ENCODE peak calls at places on chromosomes 16 and 17, in seven cellular contexts. J is activated CD4-positive, alpha-beta memory T cell treated with anti-CD3 and anti-CD28 coated beads for 36 hours; T is 8988T; Q is body of pancreas; X is Daoy; O is SK-MEL-5; L is NCI-H2171. D is an unnamed sample.

GRCh38 chr17:413706-414440 is 61.3 kb upstream of the RPH3AL start:
- DNase-seq in J (peak), T (no peak), Q (no peak), X (no peak), O (no peak), L (no peak), D (no peak)

GRCh38 chr17:79915850-79916430 is 76.7 kb upstream of the CBX4 start:
- DNase-seq in J (peak), T (peak), Q (peak), X (peak), O (peak), L (no peak), D (peak)

GRCh38 chr17:67624886-67625656 is 92.7 kb upstream of the NOL11 start:
- DNase-seq in J (no peak), T (no peak), Q (peak), X (peak), O (no peak), L (peak), D (no peak)

GRCh38 chr16:85275533-85276249 is 163.4 kb upstream of the CIBAR2 start:
- DNase-seq in J (peak), T (peak), Q (peak), X (peak), O (peak), L (peak), D (peak)

GRCh38 chr17:17104494-17104893 is 62.2 kb downstream of the MPRIP start:
- DNase-seq in J (no peak), T (no peak), Q (peak), X (no peak), O (no peak), L (no peak), D (no peak)

GRCh38 chr16:51445250-51445649 is 294.2 kb upstream of the SALL1 start:
- DNase-seq in J (no peak), T (no peak), Q (no peak), X (no peak), O (no peak), L (no peak), D (no peak)

GRCh38 chr16:78520470-78520869 is 421.0 kb downstream of the WWOX start:
- DNase-seq in J (no peak), T (no peak), Q (no peak), X (no peak), O (no peak), L (no peak), D (no peak)

GRCh38 chr16:46783800-46784199 is 35.7 kb upstream of the MYLK3 start:
- DNase-seq in J (no peak), T (no peak), Q (no peak), X (no peak), O (no peak), L (no peak), D (no peak)

GRCh38 chr17:58007781-58008706 is 998 bp upstream of the SRSF1 start:
- DNase-seq in J (peak), T (no peak), Q (no peak), X (no peak), O (no peak), L (no peak), D (no peak)

GRCh38 chr17:50265690-50266306 is 8.5 kb upstream of the TMEM92 start:
- DNase-seq in J (no peak), T (no peak), Q (no peak), X (peak), O (no peak), L (no peak), D (no peak)

GRCh38 chr17:79000396-79001189 is 9.0 kb downstream of the CANT1 start:
- DNase-seq in J (no peak), T (no peak), Q (no peak), X (no peak), O (no peak), L (peak), D (no peak)

GRCh38 chr17:78904371-78904770 is 1.4 kb upstream of the CEP295NL start:
- DNase-seq in J (no peak), T (no peak), Q (no peak), X (no peak), O (no peak), L (no peak), D (no peak)

GRCh38 chr16:81238296-81239011 is at the start of gene BCO1:
- DNase-seq in J (no peak), T (no peak), Q (peak), X (peak), O (peak), L (peak), D (no peak)

GRCh38 chr16:12341966-12342365 is 365.4 kb downstream of the SNX29 start:
- DNase-seq in J (no peak), T (no peak), Q (no peak), X (peak), O (no peak), L (no peak), D (no peak)

GRCh38 chr16:50908468-50908867 is 166.6 kb downstream of the CYLD start:
- DNase-seq in J (no peak), T (no peak), Q (no peak), X (no peak), O (no peak), L (no peak), D (no peak)

GRCh38 chr17:42760652-42761581 is at the start of gene RAMP2:
- DNase-seq in J (no peak), T (no peak), Q (no peak), X (peak), O (no peak), L (peak), D (no peak)

GRCh38 chr17:55334285-55334684 is 69.5 kb downstream of the HLF start:
- DNase-seq in J (no peak), T (no peak), Q (no peak), X (peak), O (no peak), L (no peak), D (no peak)

GRCh38 chr16:58009856-58010416 is 8.7 kb downstream of the USB1 start:
- DNase-seq in J (no peak), T (no peak), Q (no peak), X (no peak), O (no peak), L (no peak), D (no peak)

GRCh38 chr17:16934836-16935235 is 37.1 kb downstream of the TNFRSF13B start:
- DNase-seq in J (no peak), T (no peak), Q (no peak), X (no peak), O (no peak), L (no peak), D (no peak)

GRCh38 chr17:17348872-17349723 is 45.9 kb downstream of the NT5M start:
- DNase-seq in J (no peak), T (no peak), Q (no peak), X (no peak), O (no peak), L (no peak), D (no peak)

GRCh38 chr16:75486014-75486404 is 9.2 kb downstream of the CHST6 start:
- DNase-seq in J (no peak), T (no peak), Q (peak), X (no peak), O (no peak), L (peak), D (no peak)

GRCh38 chr17:37506678-37507077 is 17.0 kb downstream of the DUSP14 start:
- DNase-seq in J (peak), T (no peak), Q (no peak), X (peak), O (peak), L (no peak), D (no peak)

GRCh38 chr17:49874911-49875310 is 27.0 kb upstream of the TAC4 start:
- DNase-seq in J (no peak), T (no peak), Q (no peak), X (no peak), O (no peak), L (no peak), D (no peak)

GRCh38 chr16:54194008-54194731 is 92.4 kb downstream of the IRX3 start:
- DNase-seq in J (no peak), T (no peak), Q (peak), X (peak), O (peak), L (peak), D (no peak)

GRCh38 chr17:56131431-56131830 is 21.8 kb upstream of the ANKFN1 start:
- DNase-seq in J (no peak), T (no peak), Q (no peak), X (no peak), O (no peak), L (no peak), D (no peak)

GRCh38 chr16:1998852-1999801 is 9.4 kb downstream of the SYNGR3 start:
- DNase-seq in J (no peak), T (no peak), Q (no peak), X (no peak), O (no peak), L (no peak), D (no peak)

GRCh38 chr17:74780443-74781238 is 4.5 kb upstream of the NAT9 start:
- DNase-seq in J (peak), T (peak), Q (no peak), X (peak), O (peak), L (no peak), D (peak)

GRCh38 chr17:26792486-26792885 is 501.4 kb upstream of the WSB1 start:
- DNase-seq in J (no peak), T (no peak), Q (no peak), X (no peak), O (no peak), L (no peak), D (no peak)

GRCh38 chr17:71959129-71959528 is 161.7 kb upstream of the SOX9 start:
- DNase-seq in J (no peak), T (no peak), Q (no peak), X (no peak), O (peak), L (no peak), D (no peak)

GRCh38 chr17:39666601-39667261 is 1.5 kb upstream of the PNMT start:
- DNase-seq in J (no peak), T (no peak), Q (no peak), X (no peak), O (no peak), L (no peak), D (no peak)

GRCh38 chr17:42016952-42017865 is at the start of gene DNAJC7:
- DNase-seq in J (peak), T (peak), Q (peak), X (peak), O (peak), L (peak), D (peak)